ENCODE peak calls at places on chromosomes 16 and 17, in six cellular contexts. One of them, this sample, is unnamed.

GRCh38 chr17:22233382-22233781 is 541.1 kb downstream of the KCNJ18 start:
- DNase-seq in DMS53: peak
- DNase-seq in adrenal gland: no peak
- DNase-seq in SW 1271: no peak
- DNase-seq in activated gamma-delta T cell treated with Interleukin-2 at 50 U/mL for 16 hours: no peak
- DNase-seq in activated T-helper 1 cell treated with anti-CD3 and anti-CD28 coated beads, Interleukin-12 subunit alpha, Interleukin-12 subunit beta, Interleukin-2, Interleukin-4 antibody, amounts not matched to agents 30 ng/mL and 10 ng/mL and 1 ng/mL, durations not matched to agents 14 hours and 24 hours and 36 hours: no peak
- DNase-seq in this sample: no peak

GRCh38 chr16:89216315-89217137 is 977 bp upstream of the ZNF778 start:
- DNase-seq in DMS53: peak
- DNase-seq in activated T-helper 1 cell treated with anti-CD3 and anti-CD28 coated beads, Interleukin-12 subunit alpha, Interleukin-12 subunit beta, Interleukin-2, Interleukin-4 antibody, amounts not matched to agents 30 ng/mL and 10 ng/mL and 1 ng/mL, durations not matched to agents 14 hours and 24 hours and 36 hours: peak
- DNase-seq in SW 1271: peak
- DNase-seq in adrenal gland: peak
- DNase-seq in activated gamma-delta T cell treated with Interleukin-2 at 50 U/mL for 16 hours: peak
- DNase-seq in this sample: peak

GRCh38 chr16:31129568-31130335 is 5.8 kb downstream of the PRSS8 start:
- DNase-seq in activated T-helper 1 cell treated with anti-CD3 and anti-CD28 coated beads, Interleukin-12 subunit alpha, Interleukin-12 subunit beta, Interleukin-2, Interleukin-4 antibody, amounts not matched to agents 30 ng/mL and 10 ng/mL and 1 ng/mL, durations not matched to agents 14 hours and 24 hours and 36 hours: no peak
- DNase-seq in activated gamma-delta T cell treated with Interleukin-2 at 50 U/mL for 16 hours: no peak
- DNase-seq in DMS53: no peak
- DNase-seq in adrenal gland: peak
- DNase-seq in SW 1271: no peak
- DNase-seq in this sample: no peak

GRCh38 chr17:79970576-79971068 is 65.0 kb downstream of the TBC1D16 start:
- DNase-seq in activated gamma-delta T cell treated with Interleukin-2 at 50 U/mL for 16 hours: no peak
- DNase-seq in activated T-helper 1 cell treated with anti-CD3 and anti-CD28 coated beads, Interleukin-12 subunit alpha, Interleukin-12 subunit beta, Interleukin-2, Interleukin-4 antibody, amounts not matched to agents 30 ng/mL and 10 ng/mL and 1 ng/mL, durations not matched to agents 14 hours and 24 hours and 36 hours: no peak
- DNase-seq in SW 1271: no peak
- DNase-seq in DMS53: peak
- DNase-seq in adrenal gland: peak
- DNase-seq in this sample: peak

GRCh38 chr17:557371-557770 is 157.3 kb downstream of the VPS53 start:
- DNase-seq in SW 1271: no peak
- DNase-seq in adrenal gland: no peak
- DNase-seq in activated T-helper 1 cell treated with anti-CD3 and anti-CD28 coated beads, Interleukin-12 subunit alpha, Interleukin-12 subunit beta, Interleukin-2, Interleukin-4 antibody, amounts not matched to agents 30 ng/mL and 10 ng/mL and 1 ng/mL, durations not matched to agents 14 hours and 24 hours and 36 hours: no peak
- DNase-seq in DMS53: no peak
- DNase-seq in activated gamma-delta T cell treated with Interleukin-2 at 50 U/mL for 16 hours: no peak
- DNase-seq in this sample: no peak

GRCh38 chr17:3974138-3974687 is 10.0 kb upstream of the ATP2A3 start:
- DNase-seq in activated gamma-delta T cell treated with Interleukin-2 at 50 U/mL for 16 hours: no peak
- DNase-seq in adrenal gland: no peak
- DNase-seq in activated T-helper 1 cell treated with anti-CD3 and anti-CD28 coated beads, Interleukin-12 subunit alpha, Interleukin-12 subunit beta, Interleukin-2, Interleukin-4 antibody, amounts not matched to agents 30 ng/mL and 10 ng/mL and 1 ng/mL, durations not matched to agents 14 hours and 24 hours and 36 hours: no peak
- DNase-seq in SW 1271: no peak
- DNase-seq in DMS53: no peak
- DNase-seq in this sample: no peak

GRCh38 chr17:74532115-74532514 is 840 bp upstream of the CD300LB start:
- DNase-seq in DMS53: no peak
- DNase-seq in activated gamma-delta T cell treated with Interleukin-2 at 50 U/mL for 16 hours: no peak
- DNase-seq in activated T-helper 1 cell treated with anti-CD3 and anti-CD28 coated beads, Interleukin-12 subunit alpha, Interleukin-12 subunit beta, Interleukin-2, Interleukin-4 antibody, amounts not matched to agents 30 ng/mL and 10 ng/mL and 1 ng/mL, durations not matched to agents 14 hours and 24 hours and 36 hours: no peak
- DNase-seq in adrenal gland: peak
- DNase-seq in SW 1271: no peak
- DNase-seq in this sample: peak

GRCh38 chr17:74691151-74691550 is 21.6 kb downstream of the CD300LF start:
- DNase-seq in DMS53: no peak
- DNase-seq in adrenal gland: no peak
- DNase-seq in activated T-helper 1 cell treated with anti-CD3 and anti-CD28 coated beads, Interleukin-12 subunit alpha, Interleukin-12 subunit beta, Interleukin-2, Interleukin-4 antibody, amounts not matched to agents 30 ng/mL and 10 ng/mL and 1 ng/mL, durations not matched to agents 14 hours and 24 hours and 36 hours: no peak
- DNase-seq in activated gamma-delta T cell treated with Interleukin-2 at 50 U/mL for 16 hours: no peak
- DNase-seq in SW 1271: no peak
- DNase-seq in this sample: no peak

GRCh38 chr16:50591800-50592771 is 43.9 kb downstream of the NKD1 start:
- DNase-seq in DMS53: no peak
- DNase-seq in activated gamma-delta T cell treated with Interleukin-2 at 50 U/mL for 16 hours: no peak
- DNase-seq in activated T-helper 1 cell treated with anti-CD3 and anti-CD28 coated beads, Interleukin-12 subunit alpha, Interleukin-12 subunit beta, Interleukin-2, Interleukin-4 antibody, amounts not matched to agents 30 ng/mL and 10 ng/mL and 1 ng/mL, durations not matched to agents 14 hours and 24 hours and 36 hours: no peak
- DNase-seq in adrenal gland: peak
- DNase-seq in SW 1271: no peak
- DNase-seq in this sample: no peak

GRCh38 chr16:57735755-57736418 is at the start of gene KATNB1:
- DNase-seq in DMS53: peak
- DNase-seq in activated T-helper 1 cell treated with anti-CD3 and anti-CD28 coated beads, Interleukin-12 subunit alpha, Interleukin-12 subunit beta, Interleukin-2, Interleukin-4 antibody, amounts not matched to agents 30 ng/mL and 10 ng/mL and 1 ng/mL, durations not matched to agents 14 hours and 24 hours and 36 hours: peak
- DNase-seq in adrenal gland: peak
- DNase-seq in SW 1271: no peak
- DNase-seq in activated gamma-delta T cell treated with Interleukin-2 at 50 U/mL for 16 hours: no peak
- DNase-seq in this sample: no peak

GRCh38 chr16:72371307-72372081 is 199.5 kb upstream of the PMFBP1 start:
- DNase-seq in activated T-helper 1 cell treated with anti-CD3 and anti-CD28 coated beads, Interleukin-12 subunit alpha, Interleukin-12 subunit beta, Interleukin-2, Interleukin-4 antibody, amounts not matched to agents 30 ng/mL and 10 ng/mL and 1 ng/mL, durations not matched to agents 14 hours and 24 hours and 36 hours: no peak
- DNase-seq in activated gamma-delta T cell treated with Interleukin-2 at 50 U/mL for 16 hours: no peak
- DNase-seq in adrenal gland: no peak
- DNase-seq in DMS53: peak
- DNase-seq in SW 1271: no peak
- DNase-seq in this sample: no peak

GRCh38 chr17:58335061-58335731 is 6.6 kb upstream of the TSPOAP1 start:
- DNase-seq in DMS53: no peak
- DNase-seq in activated gamma-delta T cell treated with Interleukin-2 at 50 U/mL for 16 hours: no peak
- DNase-seq in adrenal gland: peak
- DNase-seq in SW 1271: no peak
- DNase-seq in activated T-helper 1 cell treated with anti-CD3 and anti-CD28 coated beads, Interleukin-12 subunit alpha, Interleukin-12 subunit beta, Interleukin-2, Interleukin-4 antibody, amounts not matched to agents 30 ng/mL and 10 ng/mL and 1 ng/mL, durations not matched to agents 14 hours and 24 hours and 36 hours: no peak
- DNase-seq in this sample: peak